ENCODE peak calls at places on chromosome 20, in eight cellular contexts. S, Y, J, H, Q, A, T and I are unnamed samples.

GRCh38 chr20:39960522-39961420 is 728.3 kb downstream of the MAFB start:
- DNase-seq in S (no peak), Y (peak; percentile 95), J (no peak), H (peak; percentile 57), Q (no peak), A (no peak), T (no peak), I (no peak)

GRCh38 chr20:461254-462198 is 807 bp downstream of the TBC1D20 start:
- DNase-seq in S (no peak), Y (no peak), J (peak; percentile 42), H (peak; percentile 68), Q (peak; percentile 54), A (peak; percentile 10), T (peak; percentile 42), I (no peak)

GRCh38 chr20:32582659-32583580 is 2.2 kb downstream of the NOL4L start:
- DNase-seq in S (no peak), Y (no peak), J (no peak), H (peak; percentile 53), Q (peak; percentile 22), A (no peak), T (peak; percentile 66), I (no peak)

GRCh38 chr20:17624551-17625245 is 54.8 kb downstream of the DSTN start:
- DNase-seq in S (no peak), Y (no peak), J (no peak), H (peak; percentile 19), Q (no peak), A (no peak), T (no peak), I (no peak)

GRCh38 chr20:19047040-19047950 is 165.1 kb upstream of the SLC24A3 start:
- DNase-seq in S (no peak), Y (no peak), J (no peak), H (peak; percentile 73), Q (no peak), A (no peak), T (no peak), I (no peak)

GRCh38 chr20:59161626-59162170 is 1.9 kb upstream of the ZNF831 start:
- DNase-seq in S (no peak), Y (no peak), J (no peak), H (no peak), Q (peak; percentile 58), A (no peak), T (no peak), I (no peak)

GRCh38 chr20:58019027-58019849 is 209.2 kb downstream of the ANKRD60 start:
- DNase-seq in S (peak; percentile 54), Y (no peak), J (peak; percentile 12), H (no peak), Q (no peak), A (peak; percentile 100), T (no peak), I (no peak)

GRCh38 chr20:2867081-2867860 is 6.0 kb upstream of the PTPRA start:
- DNase-seq in S (no peak), Y (no peak), J (no peak), H (no peak), Q (no peak), A (no peak), T (no peak), I (no peak)

GRCh38 chr20:22411568-22412450 is 172.6 kb downstream of the FOXA2 start:
- DNase-seq in S (no peak), Y (no peak), J (no peak), H (peak; percentile 39), Q (no peak), A (peak; percentile 99), T (no peak), I (no peak)

GRCh38 chr20:62571667-62572344 is 70.5 kb upstream of the SLCO4A1 start:
- DNase-seq in S (no peak), Y (no peak), J (no peak), H (no peak), Q (no peak), A (peak; percentile 8), T (no peak), I (no peak)

GRCh38 chr20:63080811-63081210 is 74.0 kb upstream of the BHLHE23 start:
- DNase-seq in S (no peak), Y (no peak), J (no peak), H (no peak), Q (no peak), A (no peak), T (no peak), I (no peak)